ENCODE peak calls at places on chromosomes 13 and 19, in ten cellular contexts. B, H, X, T, N, O, U, R, S and K are unnamed samples.

GRCh38 chr19:7349961-7350711 is 1.4 kb downstream of the ARHGEF18 start:
- DNase-seq in B (no peak), H (no peak), X (no peak), T (no peak), N (no peak), O (no peak), U (no peak), R (no peak), S (no peak), K (no peak)

GRCh38 chr13:43963726-43964125 is 84.0 kb downstream of the LACC1 start:
- DNase-seq in B (no peak), H (no peak), X (no peak), T (no peak), N (no peak), O (no peak), U (peak), R (peak), S (no peak), K (no peak)

GRCh38 chr19:47096721-47097120 is 16.9 kb downstream of the ZC3H4 start:
- DNase-seq in B (no peak), H (no peak), X (no peak), T (no peak), N (no peak), O (no peak), U (no peak), R (no peak), S (peak), K (no peak)

GRCh38 chr19:31518626-31519025 is 169.4 kb upstream of the TSHZ3 start:
- DNase-seq in B (no peak), H (no peak), X (no peak), T (no peak), N (no peak), O (peak), U (no peak), R (no peak), S (no peak), K (no peak)

GRCh38 chr13:113145496-113145895 is 13.0 kb upstream of the PROZ start:
- DNase-seq in B (no peak), H (no peak), X (no peak), T (no peak), N (no peak), O (no peak), U (peak), R (no peak), S (no peak), K (no peak)

GRCh38 chr19:50268046-50268445 is 61.1 kb downstream of the KCNC3 start:
- DNase-seq in B (no peak), H (no peak), X (no peak), T (no peak), N (no peak), O (no peak), U (no peak), R (no peak), S (no peak), K (no peak)

GRCh38 chr13:110001622-110002275 is 215.4 kb upstream of the IRS2 start:
- DNase-seq in B (no peak), H (peak), X (peak), T (no peak), N (peak), O (no peak), U (no peak), R (no peak), S (no peak), K (peak)

GRCh38 chr19:18428837-18429674 is 8.9 kb downstream of the ISYNA1 start:
- DNase-seq in B (peak), H (peak), X (peak), T (no peak), N (peak), O (peak), U (peak), R (peak), S (peak), K (no peak)

GRCh38 chr13:26561636-26562537 is 4.4 kb downstream of the WASF3 start:
- DNase-seq in B (peak), H (peak), X (peak), T (no peak), N (peak), O (no peak), U (no peak), R (peak), S (no peak), K (no peak)

GRCh38 chr13:45398862-45399261 is 19.3 kb downstream of the SLC25A30 start:
- DNase-seq in B (no peak), H (no peak), X (no peak), T (no peak), N (no peak), O (no peak), U (no peak), R (no peak), S (no peak), K (no peak)

GRCh38 chr19:56670401-56670960 is 1.1 kb downstream of the ZNF835 start:
- DNase-seq in B (no peak), H (no peak), X (no peak), T (no peak), N (no peak), O (no peak), U (no peak), R (no peak), S (no peak), K (no peak)

GRCh38 chr19:29115181-29115580 is 97.8 kb downstream of the UQCRFS1 start:
- DNase-seq in B (no peak), H (no peak), X (no peak), T (no peak), N (no peak), O (no peak), U (no peak), R (no peak), S (no peak), K (no peak)

GRCh38 chr13:48560657-48561337 is 27.9 kb upstream of the RCBTB2 start:
- DNase-seq in B (no peak), H (no peak), X (no peak), T (no peak), N (no peak), O (no peak), U (no peak), R (no peak), S (no peak), K (no peak)

GRCh38 chr13:83325454-83325853 is 556.8 kb downstream of the SLITRK1 start:
- DNase-seq in B (no peak), H (peak), X (peak), T (no peak), N (peak), O (no peak), U (no peak), R (no peak), S (no peak), K (peak)

GRCh38 chr13:52707375-52707774 is 32.2 kb downstream of the CNMD start:
- DNase-seq in B (no peak), H (no peak), X (no peak), T (no peak), N (no peak), O (no peak), U (no peak), R (no peak), S (no peak), K (no peak)

GRCh38 chr13:38346764-38347163 is 2.9 kb upstream of the UFM1 start:
- DNase-seq in B (no peak), H (no peak), X (no peak), T (no peak), N (no peak), O (no peak), U (no peak), R (no peak), S (no peak), K (peak)

GRCh38 chr19:48868196-48868886 is at the start of gene PLEKHA4:
- DNase-seq in B (peak), H (peak), X (peak), T (no peak), N (no peak), O (peak), U (peak), R (peak), S (peak), K (peak)

GRCh38 chr13:37651891-37652290 is 53.3 kb upstream of the POSTN start:
- DNase-seq in B (no peak), H (no peak), X (no peak), T (no peak), N (no peak), O (no peak), U (no peak), R (no peak), S (no peak), K (peak)

GRCh38 chr13:63636231-63636993 is 2220.8 kb upstream of the PCDH20 start:
- DNase-seq in B (peak), H (peak), X (no peak), T (peak), N (no peak), O (no peak), U (no peak), R (no peak), S (no peak), K (no peak)

GRCh38 chr13:20128459-20128927 is 32.4 kb downstream of the GJA3 start:
- DNase-seq in B (no peak), H (no peak), X (no peak), T (no peak), N (no peak), O (no peak), U (peak), R (peak), S (peak), K (no peak)

GRCh38 chr13:92196566-92197256 is 798.3 kb downstream of the GPC5 start:
- DNase-seq in B (no peak), H (peak), X (peak), T (no peak), N (no peak), O (no peak), U (no peak), R (no peak), S (no peak), K (no peak)

GRCh38 chr13:35478384-35479222 is 2.1 kb upstream of the MAB21L1 start:
- DNase-seq in B (no peak), H (no peak), X (no peak), T (no peak), N (no peak), O (peak), U (peak), R (peak), S (no peak), K (no peak)

GRCh38 chr19:54463531-54464043 is at the start of gene LENG9:
- DNase-seq in B (peak), H (peak), X (peak), T (no peak), N (peak), O (peak), U (peak), R (peak), S (peak), K (peak)

GRCh38 chr13:27442071-27442647 is 8.2 kb downstream of the MTIF3 start:
- DNase-seq in B (no peak), H (no peak), X (no peak), T (no peak), N (no peak), O (no peak), U (no peak), R (no peak), S (peak), K (no peak)

GRCh38 chr19:1214299-1214861 is 8.8 kb downstream of the STK11 start:
- DNase-seq in B (no peak), H (no peak), X (no peak), T (no peak), N (no peak), O (no peak), U (no peak), R (no peak), S (no peak), K (no peak)

GRCh38 chr19:31962565-31962996 is 382.8 kb upstream of the ZNF507 start:
- DNase-seq in B (no peak), H (peak), X (no peak), T (no peak), N (peak), O (no peak), U (no peak), R (no peak), S (no peak), K (no peak)

GRCh38 chr13:113002206-113002821 is 33.3 kb downstream of the MCF2L start:
- DNase-seq in B (no peak), H (no peak), X (no peak), T (no peak), N (no peak), O (peak), U (peak), R (peak), S (no peak), K (no peak)

GRCh38 chr13:114177245-114178010 is 1.6 kb upstream of the CFAP97D2 start:
- DNase-seq in B (no peak), H (peak), X (no peak), T (no peak), N (no peak), O (no peak), U (no peak), R (no peak), S (no peak), K (no peak)

GRCh38 chr13:51726446-51727185 is 77.3 kb downstream of the DHRS12 start:
- DNase-seq in B (peak), H (peak), X (peak), T (no peak), N (peak), O (no peak), U (no peak), R (no peak), S (no peak), K (no peak)

GRCh38 chr19:50330365-50331078 is 1.3 kb upstream of the KCNC3 start:
- DNase-seq in B (peak), H (no peak), X (peak), T (no peak), N (no peak), O (peak), U (peak), R (peak), S (peak), K (no peak)

GRCh38 chr19:28409859-28410258 is 803.1 kb downstream of the UQCRFS1 start:
- DNase-seq in B (no peak), H (no peak), X (no peak), T (no peak), N (no peak), O (no peak), U (no peak), R (no peak), S (no peak), K (no peak)

GRCh38 chr19:5666921-5667610 is 13.2 kb downstream of the MICOS13 start:
- DNase-seq in B (no peak), H (no peak), X (no peak), T (no peak), N (no peak), O (no peak), U (no peak), R (no peak), S (no peak), K (no peak)

GRCh38 chr19:44356383-44357111 is at the start of gene ZNF112:
- DNase-seq in B (peak), H (peak), X (peak), T (peak), N (peak), O (peak), U (peak), R (peak), S (peak), K (peak)

GRCh38 chr19:49555600-49556411 is 24.6 kb downstream of the NOSIP start:
- DNase-seq in B (peak), H (peak), X (no peak), T (no peak), N (no peak), O (peak), U (peak), R (peak), S (peak), K (no peak)

GRCh38 chr13:104006625-104007061 is 940.4 kb upstream of the SLC10A2 start:
- DNase-seq in B (no peak), H (peak), X (peak), T (no peak), N (peak), O (no peak), U (no peak), R (no peak), S (no peak), K (no peak)

GRCh38 chr19:13847900-13848677 is 28.8 kb upstream of the NANOS3 start:
- DNase-seq in B (no peak), H (no peak), X (no peak), T (no peak), N (no peak), O (no peak), U (no peak), R (no peak), S (no peak), K (no peak)

GRCh38 chr19:13850910-13851753 is 25.8 kb upstream of the NANOS3 start:
- DNase-seq in B (peak), H (peak), X (peak), T (no peak), N (peak), O (no peak), U (peak), R (no peak), S (peak), K (peak)

GRCh38 chr19:13849277-13849676 is 27.7 kb upstream of the NANOS3 start:
- DNase-seq in B (no peak), H (no peak), X (no peak), T (no peak), N (no peak), O (no peak), U (peak), R (no peak), S (peak), K (no peak)

GRCh38 chr19:13848811-13849241 is 28.1 kb upstream of the NANOS3 start:
- DNase-seq in B (no peak), H (no peak), X (no peak), T (no peak), N (no peak), O (no peak), U (no peak), R (no peak), S (peak), K (no peak)

DNA sequence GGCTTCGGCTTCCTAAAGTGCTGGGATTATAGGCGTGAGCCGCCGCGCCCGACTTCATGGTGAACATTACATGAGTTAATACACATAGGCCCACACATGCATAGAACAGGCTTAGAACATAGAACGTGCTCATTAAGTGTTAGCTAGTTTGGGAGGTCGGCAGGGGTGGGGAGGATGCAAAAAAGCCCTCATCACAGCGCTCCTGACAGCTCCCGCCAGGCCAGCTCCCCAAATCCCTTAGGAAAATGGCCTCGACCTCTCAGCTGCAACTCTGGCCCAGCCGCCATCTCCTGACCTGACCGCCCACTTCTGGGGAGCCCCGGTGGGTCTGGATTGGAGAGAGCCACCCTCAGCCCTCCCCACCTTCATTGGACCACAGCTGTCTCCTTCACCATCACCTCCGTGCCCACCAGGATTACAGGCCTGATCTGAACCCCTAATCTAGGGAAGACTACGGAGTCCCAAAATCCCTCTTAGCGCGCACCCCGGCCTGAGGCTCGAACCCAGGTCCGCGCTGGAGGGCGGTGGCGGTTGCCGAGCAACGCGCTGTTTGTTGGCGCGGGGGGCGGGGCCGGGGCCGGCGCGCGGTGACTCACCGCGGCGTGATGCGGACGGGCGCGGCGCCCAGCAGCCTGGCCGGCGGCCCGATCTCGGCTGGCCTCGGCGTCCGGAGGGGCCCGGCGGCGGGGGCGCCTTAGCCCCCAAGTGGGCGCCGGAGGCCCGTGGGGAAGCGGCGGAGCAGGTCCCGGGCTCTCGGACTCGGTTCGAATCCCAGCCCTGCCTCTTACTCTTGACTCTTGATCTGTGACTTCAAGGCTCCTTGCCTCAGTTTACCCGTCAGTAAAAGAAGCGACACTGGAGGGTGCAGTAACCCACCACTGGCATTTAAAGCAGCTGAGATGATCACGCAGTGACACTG is 26.7 kb upstream of the NANOS3 start:
- DNase-seq in B (peak), H (peak), X (peak), T (no peak), N (no peak), O (peak), U (peak), R (peak), S (peak), K (peak)
- H3K9ac ChIP-seq in B (peak), H (peak), X (peak), T (no peak), N (peak), O (peak), U (no peak), R (no peak), S (peak), K (peak)

GRCh38 chr13:30431269-30431950 is 9.1 kb downstream of the UBE2L5 start:
- DNase-seq in B (no peak), H (no peak), X (peak), T (no peak), N (peak), O (no peak), U (no peak), R (no peak), S (no peak), K (peak)

GRCh38 chr13:30429235-30429634 is 6.9 kb downstream of the UBE2L5 start:
- DNase-seq in B (no peak), H (no peak), X (no peak), T (no peak), N (no peak), O (no peak), U (no peak), R (no peak), S (no peak), K (no peak)

DNA sequence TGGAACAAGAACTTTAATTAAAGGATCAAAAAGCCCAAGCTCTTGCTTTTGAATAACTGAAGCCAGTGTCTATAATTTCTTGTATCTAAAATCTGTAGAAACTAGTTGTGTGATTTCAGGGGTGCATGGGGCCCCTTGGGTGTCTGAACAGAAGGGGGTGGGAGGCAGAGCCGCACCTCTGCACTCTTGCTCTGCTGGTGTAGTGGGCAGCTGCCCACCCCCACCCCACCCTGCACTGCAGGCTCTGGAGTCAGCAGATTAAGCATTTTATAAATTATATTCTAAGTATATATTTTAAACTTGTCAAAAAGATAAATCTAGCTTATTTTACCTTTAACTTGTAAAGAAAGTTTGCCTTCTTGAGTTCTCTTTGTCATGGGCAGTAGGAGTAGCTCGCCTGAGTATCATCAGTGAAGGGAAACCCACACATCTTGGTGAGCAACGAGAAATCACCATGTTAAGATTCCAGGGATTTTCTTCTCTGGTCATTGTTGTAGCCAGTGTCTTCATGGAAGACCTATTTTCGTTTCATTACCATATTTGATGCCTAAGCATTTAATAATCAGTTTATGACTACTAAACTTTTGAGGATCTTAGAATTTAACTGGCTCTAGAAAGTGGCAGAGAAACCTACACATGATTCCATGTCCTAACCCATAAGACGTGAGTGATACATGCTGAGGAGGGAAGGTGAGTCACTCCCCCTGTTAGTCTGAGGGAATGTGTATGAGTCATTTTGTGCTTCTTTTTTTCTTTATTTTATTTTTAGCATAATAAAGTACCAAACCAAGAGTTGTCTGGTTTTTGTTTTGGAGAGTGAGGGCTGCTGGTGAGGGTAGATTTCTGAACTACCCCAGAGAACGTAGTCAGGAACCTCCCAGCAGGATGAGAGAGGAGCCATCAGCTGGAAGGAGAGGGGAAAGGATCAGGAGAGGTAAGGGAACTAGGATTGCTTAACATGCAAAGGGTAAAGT is 7.7 kb downstream of the UBE2L5 start:
- DNase-seq in B (peak), H (peak), X (peak), T (peak), N (peak), O (no peak), U (no peak), R (no peak), S (no peak), K (peak)
- H3K9ac ChIP-seq in B (no peak), H (no peak), X (peak), T (peak), N (peak), O (no peak), U (no peak), R (no peak), S (no peak), K (peak)

DNA sequence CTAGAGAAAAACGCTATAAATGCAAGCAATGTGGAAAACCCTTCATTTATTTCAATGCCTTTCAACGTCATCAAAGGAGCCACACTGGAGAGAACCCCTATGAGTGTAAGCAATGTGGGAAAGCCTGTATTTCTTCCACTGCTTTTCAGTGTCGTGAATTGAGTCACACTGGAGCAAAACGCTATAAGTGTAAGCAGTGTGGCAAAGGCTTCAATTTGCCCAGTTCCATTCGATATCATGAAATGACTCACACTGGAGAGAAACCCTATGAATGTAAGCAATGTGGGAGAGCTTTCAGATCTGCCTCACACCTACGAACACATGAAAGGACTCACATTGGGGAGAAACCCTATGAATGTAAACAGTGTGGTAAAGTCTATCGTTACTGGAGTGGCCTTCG is 27.4 kb downstream of the ZNF20 start:
- DNase-seq in B (no peak), H (no peak), X (no peak), T (no peak), N (no peak), O (no peak), U (no peak), R (no peak), S (no peak), K (no peak)
- H3K9ac ChIP-seq in B (no peak), H (no peak), X (no peak), T (no peak), N (no peak), O (no peak), U (no peak), R (no peak), S (no peak), K (no peak)

GRCh38 chr19:52028780-52029123 is 573 bp upstream of the ZNF614 start:
- DNase-seq in B (no peak), H (no peak), X (no peak), T (no peak), N (no peak), O (no peak), U (no peak), R (no peak), S (no peak), K (no peak)
- H3K9ac ChIP-seq in B (peak), H (peak), X (peak), T (peak), N (peak), O (peak), U (peak), R (peak), S (peak), K (peak)